ENCODE peak calls at places on chromosomes 5 and 9, in four cellular contexts. One of them, this sample, is unnamed. For H3K4me1, the result is how much of the 10 kb centered on the place peaks cover.

GRCh38 chr9:79028101-79028500 is 543.7 kb upstream of the TLE4 start:
- DNase-seq in tibial nerve: no peak
- DNase-seq in heart right ventricle: no peak
- DNase-seq in psoas muscle: no peak
- DNase-seq in this sample: no peak

GRCh38 chr5:3341446-3342240 is 254.0 kb upstream of the IRX1 start:
- DNase-seq in psoas muscle: no peak
- DNase-seq in tibial nerve: no peak
- DNase-seq in heart right ventricle: no peak
- DNase-seq in this sample: no peak

GRCh38 chr9:135244751-135245221 is 157.3 kb downstream of the OLFM1 start:
- DNase-seq in heart right ventricle: peak
- DNase-seq in psoas muscle: peak
- DNase-seq in tibial nerve: no peak
- DNase-seq in this sample: no peak

GRCh38 chr5:103829585-103829984 is 267.0 kb upstream of the NUDT12 start:
- DNase-seq in psoas muscle: no peak
- DNase-seq in heart right ventricle: no peak
- DNase-seq in tibial nerve: no peak
- DNase-seq in this sample: no peak

GRCh38 chr9:122126340-122127333 is 32.9 kb downstream of the NDUFA8 start:
- DNase-seq in heart right ventricle: no peak
- DNase-seq in psoas muscle: no peak
- DNase-seq in tibial nerve: no peak
- DNase-seq in this sample: no peak

GRCh38 chr9:86580688-86581087 is 226.5 kb upstream of the TUT7 start:
- DNase-seq in tibial nerve: no peak
- DNase-seq in psoas muscle: no peak
- DNase-seq in heart right ventricle: no peak
- DNase-seq in this sample: no peak

GRCh38 chr9:38263534-38263933 is 129.0 kb upstream of the ALDH1B1 start:
- DNase-seq in tibial nerve: no peak
- DNase-seq in psoas muscle: no peak
- DNase-seq in heart right ventricle: no peak
- DNase-seq in this sample: no peak

GRCh38 chr5:31196309-31196708 is 2.8 kb downstream of the CDH6 start:
- DNase-seq in heart right ventricle: no peak
- DNase-seq in psoas muscle: no peak
- DNase-seq in tibial nerve: no peak
- DNase-seq in this sample: no peak

GRCh38 chr9:114908104-114908621 is 22.2 kb downstream of the TNFSF8 start:
- DNase-seq in tibial nerve: no peak
- DNase-seq in psoas muscle: no peak
- DNase-seq in heart right ventricle: no peak
- DNase-seq in this sample: no peak

GRCh38 chr9:82961504-82962125 is 101.3 kb downstream of the RASEF start:
- DNase-seq in heart right ventricle: peak
- DNase-seq in psoas muscle: peak
- DNase-seq in tibial nerve: peak
- DNase-seq in this sample: no peak

GRCh38 chr9:84412654-84413053 is 72.1 kb upstream of the SLC28A3 start:
- DNase-seq in tibial nerve: no peak
- DNase-seq in psoas muscle: no peak
- DNase-seq in heart right ventricle: no peak
- DNase-seq in this sample: no peak

GRCh38 chr5:150410524-150411244 is 2.0 kb downstream of the CD74 start:
- DNase-seq in psoas muscle: peak
- DNase-seq in tibial nerve: peak
- DNase-seq in heart right ventricle: peak
- DNase-seq in this sample: peak

GRCh38 chr9:137303893-137304382 is 1.9 kb upstream of the NRARP start:
- DNase-seq in psoas muscle: no peak
- DNase-seq in heart right ventricle: no peak
- DNase-seq in tibial nerve: no peak
- DNase-seq in this sample: no peak

GRCh38 chr9:110583237-110583636 is 3.7 kb upstream of the SVEP1 start:
- DNase-seq in psoas muscle: no peak
- DNase-seq in heart right ventricle: no peak
- DNase-seq in tibial nerve: no peak
- DNase-seq in this sample: no peak

GRCh38 chr9:92173318-92173717 is 58.1 kb upstream of the SPTLC1 start:
- DNase-seq in heart right ventricle: no peak
- DNase-seq in psoas muscle: no peak
- DNase-seq in tibial nerve: no peak
- DNase-seq in this sample: no peak

GRCh38 chr5:491119-491855 is 33.0 kb downstream of the SLC9A3 start:
- DNase-seq in tibial nerve: no peak
- DNase-seq in heart right ventricle: no peak
- DNase-seq in psoas muscle: no peak
- DNase-seq in this sample: no peak

GRCh38 chr5:20286512-20286911 is 298.5 kb upstream of the CDH18 start:
- DNase-seq in tibial nerve: no peak
- DNase-seq in psoas muscle: no peak
- DNase-seq in heart right ventricle: no peak
- DNase-seq in this sample: no peak

GRCh38 chr5:43854697-43855292 is 251.8 kb downstream of the NNT start:
- DNase-seq in tibial nerve: no peak
- DNase-seq in psoas muscle: no peak
- DNase-seq in heart right ventricle: no peak
- DNase-seq in this sample: no peak

GRCh38 chr5:87762631-87763030 is 349.9 kb upstream of the CCNH start:
- DNase-seq in tibial nerve: no peak
- DNase-seq in psoas muscle: no peak
- DNase-seq in heart right ventricle: no peak
- DNase-seq in this sample: no peak

GRCh38 chr5:15495026-15495425 is 5.0 kb upstream of the FBXL7 start:
- DNase-seq in tibial nerve: no peak
- DNase-seq in psoas muscle: no peak
- DNase-seq in heart right ventricle: no peak
- DNase-seq in this sample: no peak

GRCh38 chr9:132169672-132170392 is 8.0 kb downstream of the NTNG2 start:
- DNase-seq in heart right ventricle: no peak
- DNase-seq in tibial nerve: no peak
- DNase-seq in psoas muscle: peak
- DNase-seq in this sample: peak

GRCh38 chr9:136564379-136564988 is 18.6 kb upstream of the NOTCH1 start:
- DNase-seq in heart right ventricle: peak
- DNase-seq in tibial nerve: peak
- DNase-seq in psoas muscle: peak
- DNase-seq in this sample: no peak

GRCh38 chr9:120221844-120222243 is 358.1 kb downstream of the CDK5RAP2 start:
- DNase-seq in tibial nerve: no peak
- DNase-seq in heart right ventricle: no peak
- DNase-seq in psoas muscle: no peak
- DNase-seq in this sample: no peak

GRCh38 chr5:84779206-84779605 is 394.5 kb upstream of the EDIL3 start:
- DNase-seq in heart right ventricle: no peak
- DNase-seq in psoas muscle: no peak
- DNase-seq in tibial nerve: no peak
- DNase-seq in this sample: no peak

GRCh38 chr5:1703352-1704050 is 96.1 kb downstream of the MRPL36 start:
- DNase-seq in psoas muscle: no peak
- DNase-seq in tibial nerve: no peak
- DNase-seq in heart right ventricle: no peak
- DNase-seq in this sample: no peak

GRCh38 chr5:124702442-124703024 is 43.9 kb downstream of the ZNF608 start:
- DNase-seq in tibial nerve: no peak
- DNase-seq in heart right ventricle: no peak
- DNase-seq in psoas muscle: no peak
- DNase-seq in this sample: no peak

GRCh38 chr5:76555114-76555513 is 68.1 kb downstream of the F2RL2 start:
- DNase-seq in psoas muscle: no peak
- DNase-seq in tibial nerve: no peak
- DNase-seq in heart right ventricle: no peak
- DNase-seq in this sample: no peak

GRCh38 chr9:103152473-103152872 is 157.3 kb downstream of the CYLC2 start:
- DNase-seq in heart right ventricle: no peak
- DNase-seq in tibial nerve: no peak
- DNase-seq in psoas muscle: no peak
- DNase-seq in this sample: no peak

GRCh38 chr5:95826949-95827595 is 4.5 kb upstream of the GLRX start:
- DNase-seq in psoas muscle: no peak
- DNase-seq in tibial nerve: no peak
- DNase-seq in heart right ventricle: no peak
- DNase-seq in this sample: no peak

GRCh38 chr5:163509288-163510040 is 4.0 kb downstream of the MAT2B start:
- DNase-seq in psoas muscle: no peak
- DNase-seq in heart right ventricle: no peak
- DNase-seq in tibial nerve: no peak
- DNase-seq in this sample: no peak

GRCh38 chr5:142192296-142192695 is 83.7 kb downstream of the NDFIP1 start:
- DNase-seq in heart right ventricle: no peak
- DNase-seq in tibial nerve: no peak
- DNase-seq in psoas muscle: no peak
- DNase-seq in this sample: no peak

GRCh38 chr9:70590264-70590646 is 175.8 kb upstream of the KLF9 start:
- DNase-seq in psoas muscle: no peak
- DNase-seq in heart right ventricle: no peak
- DNase-seq in tibial nerve: no peak
- DNase-seq in this sample: no peak

GRCh38 chr5:143105216-143105905 is 298.1 kb downstream of the NR3C1 start:
- DNase-seq in heart right ventricle: no peak
- DNase-seq in psoas muscle: no peak
- DNase-seq in tibial nerve: no peak
- DNase-seq in this sample: no peak

GRCh38 chr5:113219695-113220094 is 215.1 kb downstream of the TSSK1B start:
- DNase-seq in psoas muscle: no peak
- DNase-seq in heart right ventricle: no peak
- DNase-seq in tibial nerve: no peak
- DNase-seq in this sample: no peak
- H3K4me1 ChIP-seq in psoas muscle: under half
- H3K4me1 ChIP-seq in heart right ventricle: half or more
- H3K4me1 ChIP-seq in tibial nerve: under half
- H3K4me1 ChIP-seq in this sample: under half

GRCh38 chr5:59769041-59769360 is 124.5 kb downstream of the PDE4D start:
- DNase-seq in tibial nerve: no peak
- DNase-seq in psoas muscle: no peak
- DNase-seq in heart right ventricle: no peak
- DNase-seq in this sample: no peak
- H3K4me3 ChIP-seq in tibial nerve: peak
- H3K4me3 ChIP-seq in psoas muscle: peak
- H3K4me3 ChIP-seq in heart right ventricle: peak
- H3K4me3 ChIP-seq in this sample: no peak

DNA sequence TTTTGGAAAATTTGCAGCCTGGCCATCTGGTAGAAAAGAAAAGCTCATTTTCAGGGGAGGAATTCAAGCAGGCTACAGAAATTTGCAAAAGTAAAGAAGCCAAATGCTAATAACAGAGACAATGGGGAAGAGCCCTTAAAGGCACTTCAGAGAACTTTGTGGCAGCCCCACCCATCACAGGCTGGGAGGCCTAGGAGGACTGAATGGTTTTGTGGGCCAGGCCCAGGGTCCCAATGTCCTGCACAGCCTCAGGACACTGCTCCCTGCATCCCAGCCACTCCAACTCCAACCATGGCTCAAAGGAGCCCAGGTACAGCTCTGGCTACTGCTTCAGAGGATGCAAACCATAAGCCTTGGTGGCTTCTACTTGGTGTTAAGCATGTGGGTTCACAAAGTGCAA is 44.3 kb downstream of the PTPDC1 start:
- DNase-seq in psoas muscle: no peak
- DNase-seq in tibial nerve: no peak
- DNase-seq in heart right ventricle: no peak
- DNase-seq in this sample: no peak
- H3K4me1 ChIP-seq in psoas muscle: under half
- H3K4me1 ChIP-seq in tibial nerve: under half
- H3K4me1 ChIP-seq in heart right ventricle: under half
- H3K4me1 ChIP-seq in this sample: under half

DNA sequence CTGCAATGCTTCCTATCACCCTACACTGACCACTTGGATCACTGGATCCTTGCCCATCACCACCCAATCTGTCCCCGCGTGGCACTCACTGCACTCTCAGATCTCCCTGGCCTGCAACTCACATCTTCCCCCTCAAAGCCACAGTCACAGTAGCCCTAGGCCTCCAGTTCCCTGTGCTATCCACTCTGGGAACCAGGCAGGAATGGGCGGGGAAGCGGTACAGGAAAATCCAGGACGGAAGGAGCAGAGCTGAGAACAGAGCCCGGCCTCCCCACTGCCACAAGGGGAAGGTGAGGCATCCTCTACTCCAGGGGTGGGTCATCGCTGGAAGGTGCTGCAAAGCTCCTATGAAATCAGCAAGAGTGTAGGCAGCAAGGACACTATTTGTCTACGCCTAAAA is 102.6 kb downstream of the ESM1 start:
- DNase-seq in psoas muscle: no peak
- DNase-seq in heart right ventricle: no peak
- DNase-seq in tibial nerve: no peak
- DNase-seq in this sample: no peak
- H3K4me3 ChIP-seq in psoas muscle: peak
- H3K4me3 ChIP-seq in heart right ventricle: peak
- H3K4me3 ChIP-seq in tibial nerve: no peak
- H3K4me3 ChIP-seq in this sample: no peak